ENCODE peak calls at places on chromosomes 11 and 22, in five cellular contexts. H, N, S, D and V are unnamed samples.

GRCh38 chr22:48496226-48496845 is 1331.3 kb downstream of the BRD1 start:
- DNase-seq in H (no peak), N (no peak), S (no peak), D (no peak), V (no peak)

GRCh38 chr11:12179521-12179920 is 69.1 kb downstream of the MICAL2 start:
- DNase-seq in H (no peak), N (no peak), S (no peak), D (no peak), V (no peak)

GRCh38 chr11:70078095-70078795 is at the start of gene ANO1:
- DNase-seq in H (peak), N (no peak), S (no peak), D (peak), V (peak)

GRCh38 chr11:102469196-102469821 is 16.7 kb upstream of the TMEM123 start:
- DNase-seq in H (no peak), N (no peak), S (peak), D (peak), V (no peak)

GRCh38 chr22:35323305-35323704 is 23.6 kb downstream of the TOM1 start:
- DNase-seq in H (no peak), N (no peak), S (no peak), D (no peak), V (no peak)

GRCh38 chr11:83014951-83015350 is 56.7 kb downstream of the RAB30 start:
- DNase-seq in H (no peak), N (no peak), S (no peak), D (no peak), V (no peak)

GRCh38 chr22:17035246-17035645 is 27.2 kb upstream of the GAB4 start:
- DNase-seq in H (no peak), N (no peak), S (no peak), D (no peak), V (no peak)

GRCh38 chr22:49502126-49502826 is 325.4 kb downstream of the BRD1 start:
- DNase-seq in H (no peak), N (no peak), S (peak), D (no peak), V (no peak)

GRCh38 chr11:12971955-12972354 is 37.2 kb upstream of the RASSF10 start:
- DNase-seq in H (no peak), N (no peak), S (no peak), D (no peak), V (no peak)

GRCh38 chr11:7525424-7525823 is 11.6 kb downstream of the PPFIBP2 start:
- DNase-seq in H (no peak), N (no peak), S (no peak), D (no peak), V (no peak)

GRCh38 chr11:76626921-76627391 is 43.6 kb downstream of the LRRC32 start:
- DNase-seq in H (no peak), N (no peak), S (peak), D (peak), V (no peak)

GRCh38 chr11:70913715-70914231 is 338.6 kb downstream of the SHANK2 start:
- DNase-seq in H (peak), N (no peak), S (no peak), D (no peak), V (no peak)

GRCh38 chr11:5846689-5847088 is 5.0 kb upstream of the OR52E6 start:
- DNase-seq in H (no peak), N (no peak), S (no peak), D (no peak), V (no peak)

GRCh38 chr11:69486773-69487266 is 5.4 kb downstream of the LINC01488 start:
- DNase-seq in H (no peak), N (no peak), S (no peak), D (no peak), V (no peak)

GRCh38 chr11:120209750-120210650 is 832 bp upstream of the OAF start:
- DNase-seq in H (no peak), N (no peak), S (peak), D (no peak), V (no peak)

GRCh38 chr11:114080769-114081168 is 21.3 kb downstream of the ZBTB16 start:
- DNase-seq in H (no peak), N (no peak), S (no peak), D (no peak), V (no peak)

GRCh38 chr11:118618991-118619375 is 11.6 kb downstream of the PHLDB1 start:
- DNase-seq in H (no peak), N (no peak), S (peak), D (peak), V (no peak)

GRCh38 chr11:33779849-33780528 is 5.7 kb upstream of the FBXO3 start:
- DNase-seq in H (no peak), N (no peak), S (peak), D (peak), V (peak)

DNA sequence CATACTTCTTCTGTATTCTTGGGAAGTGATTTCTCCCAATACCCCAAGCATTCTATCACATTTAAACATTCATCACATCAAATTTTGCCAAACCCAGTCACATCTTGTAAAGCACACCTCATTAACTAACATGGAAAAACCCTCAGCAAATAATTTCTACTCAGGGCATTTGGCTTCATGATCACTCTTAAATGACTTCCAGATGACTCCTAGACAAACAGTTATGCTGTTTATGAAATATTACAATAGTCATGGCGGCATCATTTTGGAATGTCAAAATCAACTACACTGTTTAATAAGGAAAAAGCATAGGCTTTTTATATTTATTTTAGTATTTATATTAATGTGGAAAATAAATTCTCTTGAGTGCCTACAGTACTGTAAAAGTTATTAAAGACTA is 47.3 kb upstream of the CCDC34 start:
- DNase-seq in H (no peak), N (no peak), S (no peak), D (no peak), V (no peak)
- H3K14ac ChIP-seq in H (no peak), N (no peak), S (no peak), D (no peak), V (no peak)

GRCh38 chr22:44385781-44386180 is 73.0 kb upstream of the SHISAL1 start:
- DNase-seq in H (no peak), N (no peak), S (no peak), D (no peak), V (no peak)
- H3K14ac ChIP-seq in H (no peak), N (no peak), S (no peak), D (no peak), V (no peak)

GRCh38 chr11:68329496-68329895 is 17.1 kb downstream of the LRP5 start:
- DNase-seq in H (no peak), N (no peak), S (no peak), D (no peak), V (no peak)
- H3K14ac ChIP-seq in H (no peak), N (no peak), S (no peak), D (no peak), V (no peak)

GRCh38 chr11:1844221-1845094 is 5.7 kb downstream of the TNNI2 start:
- DNase-seq in H (no peak), N (no peak), S (peak), D (no peak), V (peak)
- H3K14ac ChIP-seq in H (no peak), N (no peak), S (no peak), D (no peak), V (no peak)

GRCh38 chr11:1890856-1891830 is 552 bp downstream of the PRR33 start:
- DNase-seq in H (no peak), N (no peak), S (no peak), D (no peak), V (no peak)

GRCh38 chr11:1892116-1892515 is 421 bp upstream of the PRR33 start:
- DNase-seq in H (no peak), N (no peak), S (no peak), D (no peak), V (no peak)

GRCh38 chr11:1892558-1892957 is 863 bp upstream of the PRR33 start:
- DNase-seq in H (no peak), N (no peak), S (no peak), D (no peak), V (no peak)

GRCh38 chr11:1889941-1890855 is 1.5 kb downstream of the PRR33 start:
- DNase-seq in H (no peak), N (no peak), S (no peak), D (no peak), V (no peak)

GRCh38 chr11:1891831-1892115 is at the start of gene PRR33:
- DNase-seq in H (no peak), N (no peak), S (no peak), D (no peak), V (no peak)
- H3K14ac ChIP-seq in H (no peak), N (no peak), S (no peak), D (no peak), V (no peak)

GRCh38 chr11:64484308-64485061 is 106.5 kb upstream of the SLC22A12 start:
- DNase-seq in H (peak), N (no peak), S (no peak), D (no peak), V (no peak)

GRCh38 chr11:64492561-64492960 is 98.5 kb upstream of the SLC22A12 start:
- DNase-seq in H (no peak), N (no peak), S (no peak), D (no peak), V (no peak)

GRCh38 chr11:64485077-64485476 is 105.9 kb upstream of the SLC22A12 start:
- DNase-seq in H (peak), N (no peak), S (no peak), D (no peak), V (no peak)

GRCh38 chr11:64490562-64491216 is 100.3 kb upstream of the SLC22A12 start:
- DNase-seq in H (no peak), N (no peak), S (no peak), D (no peak), V (no peak)

DNA sequence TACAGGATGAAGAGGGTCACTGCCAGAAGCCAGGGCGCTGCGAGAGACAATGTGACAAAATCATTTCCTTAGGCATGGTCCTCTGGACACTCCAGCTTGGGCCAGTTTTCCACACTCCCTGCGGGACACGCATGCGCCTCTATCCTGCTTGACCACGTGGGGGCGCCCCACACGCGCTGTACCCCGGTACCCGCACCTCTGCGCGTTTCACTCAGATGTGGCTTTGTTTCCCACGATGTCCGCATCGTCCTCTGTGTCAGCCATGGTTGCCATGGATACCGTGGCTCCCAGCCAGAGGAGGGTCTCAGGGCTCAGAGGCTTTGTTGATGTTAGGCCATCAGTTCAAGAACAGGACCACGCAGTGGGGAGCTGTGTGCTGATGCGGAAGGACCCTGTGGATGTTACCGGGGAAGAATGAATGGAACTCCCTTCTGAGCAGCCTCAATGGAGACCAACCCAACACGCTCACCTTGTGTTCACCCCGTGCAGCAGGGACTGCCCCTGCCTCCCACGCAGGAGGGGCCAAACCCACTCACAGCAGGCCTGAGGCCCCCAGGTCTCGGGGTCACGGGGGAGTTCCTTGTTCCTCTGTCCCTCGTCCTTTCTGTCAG is 101.1 kb upstream of the SLC22A12 start:
- DNase-seq in H (peak), N (peak), S (peak), D (peak), V (peak)
- H3K14ac ChIP-seq in H (no peak), N (no peak), S (no peak), D (no peak), V (no peak)

GRCh38 chr22:29206372-29207230 is 905 bp downstream of the EMID1 start:
- DNase-seq in H (no peak), N (no peak), S (no peak), D (no peak), V (no peak)
- H3K14ac ChIP-seq in H (no peak), N (peak), S (no peak), D (no peak), V (peak)

GRCh38 chr11:65615229-65615949 is at the start of gene PCNX3:
- DNase-seq in H (peak), N (peak), S (peak), D (peak), V (peak)

GRCh38 chr11:65613091-65613928 is 711 bp downstream of the MAP3K11 start:
- DNase-seq in H (no peak), N (no peak), S (no peak), D (no peak), V (no peak)

GRCh38 chr11:65611028-65611757 is 2.8 kb downstream of the MAP3K11 start:
- DNase-seq in H (no peak), N (no peak), S (no peak), D (no peak), V (peak)

GRCh38 chr11:65611758-65612603 is 2.0 kb downstream of the MAP3K11 start:
- DNase-seq in H (no peak), N (no peak), S (peak), D (peak), V (no peak)

GRCh38 chr11:65612691-65613090 is 1.3 kb downstream of the MAP3K11 start:
- DNase-seq in H (no peak), N (no peak), S (no peak), D (no peak), V (no peak)
- H3K14ac ChIP-seq in H (no peak), N (no peak), S (no peak), D (no peak), V (peak)